ENCODE peak calls at places on chromosomes 11 and 22, in nine cellular contexts. F, A, W, P, S, C, T, L and H are unnamed samples.

GRCh38 chr11:97259884-97260283 is 870.1 kb downstream of the JRKL start:
- DNase-seq in F (no peak), A (no peak), W (no peak), P (no peak), S (no peak), C (no peak), T (no peak), L (no peak), H (no peak)

GRCh38 chr11:73286240-73286810 is 14.2 kb downstream of the P2RY6 start:
- DNase-seq in F (no peak), A (no peak), W (no peak), P (no peak), S (peak), C (no peak), T (no peak), L (no peak), H (no peak)

GRCh38 chr11:105046898-105047579 is 1.9 kb upstream of the CARD16 start:
- DNase-seq in F (peak), A (no peak), W (peak), P (no peak), S (peak), C (peak), T (no peak), L (no peak), H (no peak)

GRCh38 chr11:87604350-87604749 is 566.6 kb downstream of the TMEM135 start:
- DNase-seq in F (no peak), A (no peak), W (no peak), P (no peak), S (no peak), C (no peak), T (no peak), L (no peak), H (no peak)

GRCh38 chr11:6431861-6432260 is 8.9 kb downstream of the HPX start:
- DNase-seq in F (peak), A (no peak), W (peak), P (no peak), S (no peak), C (no peak), T (no peak), L (peak), H (peak)

GRCh38 chr11:82790723-82791487 is 57.2 kb upstream of the FAM181B start:
- DNase-seq in F (peak), A (peak), W (no peak), P (no peak), S (no peak), C (no peak), T (no peak), L (no peak), H (no peak)

GRCh38 chr11:20631525-20632168 is 32.2 kb downstream of the SLC6A5 start:
- DNase-seq in F (no peak), A (no peak), W (no peak), P (no peak), S (no peak), C (no peak), T (no peak), L (no peak), H (no peak)

GRCh38 chr11:112931686-112932085 is 29.5 kb upstream of the NCAM1 start:
- DNase-seq in F (no peak), A (no peak), W (no peak), P (no peak), S (no peak), C (no peak), T (no peak), L (no peak), H (no peak)

GRCh38 chr11:77724639-77725038 is 87.0 kb upstream of the CLNS1A start:
- DNase-seq in F (no peak), A (no peak), W (no peak), P (no peak), S (no peak), C (no peak), T (no peak), L (no peak), H (no peak)

GRCh38 chr11:86292912-86293606 is 9.0 kb upstream of the HIKESHI start:
- DNase-seq in F (no peak), A (no peak), W (no peak), P (no peak), S (no peak), C (no peak), T (no peak), L (no peak), H (no peak)

GRCh38 chr11:100860318-100860896 is 173.3 kb downstream of the ARHGAP42 start:
- DNase-seq in F (no peak), A (no peak), W (no peak), P (no peak), S (no peak), C (no peak), T (no peak), L (no peak), H (no peak)

GRCh38 chr11:23540101-23540561 is 679.9 kb upstream of the CCDC179 start:
- DNase-seq in F (peak), A (no peak), W (peak), P (peak), S (no peak), C (peak), T (no peak), L (no peak), H (no peak)

GRCh38 chr22:27876684-27877083 is 42.4 kb downstream of the PITPNB start:
- DNase-seq in F (peak), A (no peak), W (peak), P (no peak), S (no peak), C (no peak), T (no peak), L (no peak), H (no peak)

GRCh38 chr11:7672276-7672959 is 882 bp downstream of the CYB5R2 start:
- DNase-seq in F (no peak), A (no peak), W (no peak), P (no peak), S (no peak), C (no peak), T (no peak), L (peak), H (no peak)

GRCh38 chr11:45607995-45608394 is 57.4 kb downstream of the CHST1 start:
- DNase-seq in F (no peak), A (no peak), W (no peak), P (no peak), S (no peak), C (no peak), T (peak), L (no peak), H (no peak)

GRCh38 chr11:65927904-65928397 is 8.7 kb downstream of the DRAP1 start:
- DNase-seq in F (no peak), A (no peak), W (no peak), P (no peak), S (peak), C (no peak), T (no peak), L (peak), H (no peak)

GRCh38 chr11:78131956-78132355 is 7.5 kb downstream of the ALG8 start:
- DNase-seq in F (peak), A (no peak), W (peak), P (no peak), S (no peak), C (no peak), T (no peak), L (no peak), H (no peak)

GRCh38 chr11:3642071-3642951 is 519 bp upstream of the ART5 start:
- DNase-seq in F (peak), A (peak), W (peak), P (peak), S (peak), C (peak), T (peak), L (peak), H (peak)

GRCh38 chr22:43636086-43636485 is 176.0 kb downstream of the EFCAB6 start:
- DNase-seq in F (no peak), A (no peak), W (no peak), P (no peak), S (no peak), C (no peak), T (no peak), L (no peak), H (no peak)

GRCh38 chr11:130592056-130592455 is 143.6 kb downstream of the ADAMTS15 start:
- DNase-seq in F (peak), A (no peak), W (peak), P (no peak), S (no peak), C (no peak), T (no peak), L (no peak), H (no peak)

GRCh38 chr11:8794677-8795103 is 112.1 kb downstream of the RPL27A start:
- DNase-seq in F (no peak), A (no peak), W (no peak), P (peak), S (no peak), C (no peak), T (no peak), L (peak), H (no peak)

GRCh38 chr22:22934543-22935055 is 47.0 kb downstream of the IGLL5 start:
- DNase-seq in F (no peak), A (no peak), W (no peak), P (no peak), S (peak), C (no peak), T (no peak), L (no peak), H (no peak)

GRCh38 chr11:65500262-65501004 is 1.6 kb downstream of the MALAT1 start:
- DNase-seq in F (peak), A (no peak), W (peak), P (peak), S (peak), C (no peak), T (no peak), L (no peak), H (no peak)

GRCh38 chr11:128279861-128280260 is 307.5 kb downstream of the ETS1 start:
- DNase-seq in F (peak), A (no peak), W (peak), P (no peak), S (no peak), C (no peak), T (no peak), L (no peak), H (no peak)

GRCh38 chr11:88579466-88579865 is 241.9 kb upstream of the CTSC start:
- DNase-seq in F (no peak), A (no peak), W (no peak), P (no peak), S (no peak), C (no peak), T (no peak), L (no peak), H (no peak)

GRCh38 chr11:83087035-83087434 is 15.3 kb upstream of the RAB30 start:
- DNase-seq in F (peak), A (no peak), W (no peak), P (no peak), S (no peak), C (no peak), T (no peak), L (no peak), H (no peak)

GRCh38 chr22:42621505-42622002 is 6.9 kb upstream of the POLDIP3 start:
- DNase-seq in F (peak), A (peak), W (peak), P (peak), S (peak), C (no peak), T (peak), L (peak), H (no peak)

GRCh38 chr22:39207141-39208012 is 37.4 kb downstream of the PDGFB start:
- DNase-seq in F (peak), A (no peak), W (peak), P (peak), S (peak), C (no peak), T (no peak), L (no peak), H (no peak)

GRCh38 chr11:2382927-2383822 is 6.1 kb downstream of the CD81 start:
- DNase-seq in F (no peak), A (peak), W (peak), P (peak), S (peak), C (no peak), T (peak), L (peak), H (no peak)

GRCh38 chr11:47161134-47161854 is 15.4 kb downstream of the ARFGAP2 start:
- DNase-seq in F (peak), A (peak), W (peak), P (peak), S (no peak), C (no peak), T (peak), L (no peak), H (peak)

GRCh38 chr11:134943544-134943943 is 531.5 kb upstream of the B3GAT1 start:
- DNase-seq in F (no peak), A (no peak), W (no peak), P (no peak), S (no peak), C (no peak), T (no peak), L (no peak), H (no peak)

GRCh38 chr22:43625242-43625641 is 186.9 kb downstream of the EFCAB6 start:
- DNase-seq in F (peak), A (no peak), W (no peak), P (no peak), S (no peak), C (no peak), T (no peak), L (no peak), H (no peak)

GRCh38 chr22:47069270-47069669 is 306.8 kb downstream of the TBC1D22A start:
- DNase-seq in F (no peak), A (no peak), W (no peak), P (no peak), S (no peak), C (no peak), T (no peak), L (no peak), H (no peak)

GRCh38 chr11:106656646-106657045 is 361.6 kb downstream of the GUCY1A2 start:
- DNase-seq in F (peak), A (no peak), W (no peak), P (no peak), S (no peak), C (no peak), T (no peak), L (no peak), H (no peak)

GRCh38 chr11:69471329-69472052 is 10.0 kb upstream of the LINC01488 start:
- DNase-seq in F (peak), A (no peak), W (peak), P (no peak), S (peak), C (no peak), T (no peak), L (peak), H (no peak)

GRCh38 chr11:69472053-69472765 is 9.3 kb upstream of the LINC01488 start:
- DNase-seq in F (no peak), A (no peak), W (no peak), P (no peak), S (peak), C (no peak), T (no peak), L (peak), H (no peak)

GRCh38 chr11:69474736-69475135 is 6.7 kb upstream of the LINC01488 start:
- DNase-seq in F (no peak), A (no peak), W (no peak), P (no peak), S (peak), C (no peak), T (no peak), L (no peak), H (no peak)

GRCh38 chr11:69473520-69473894 is 8.0 kb upstream of the LINC01488 start:
- DNase-seq in F (no peak), A (no peak), W (no peak), P (no peak), S (no peak), C (no peak), T (no peak), L (no peak), H (no peak)

DNA sequence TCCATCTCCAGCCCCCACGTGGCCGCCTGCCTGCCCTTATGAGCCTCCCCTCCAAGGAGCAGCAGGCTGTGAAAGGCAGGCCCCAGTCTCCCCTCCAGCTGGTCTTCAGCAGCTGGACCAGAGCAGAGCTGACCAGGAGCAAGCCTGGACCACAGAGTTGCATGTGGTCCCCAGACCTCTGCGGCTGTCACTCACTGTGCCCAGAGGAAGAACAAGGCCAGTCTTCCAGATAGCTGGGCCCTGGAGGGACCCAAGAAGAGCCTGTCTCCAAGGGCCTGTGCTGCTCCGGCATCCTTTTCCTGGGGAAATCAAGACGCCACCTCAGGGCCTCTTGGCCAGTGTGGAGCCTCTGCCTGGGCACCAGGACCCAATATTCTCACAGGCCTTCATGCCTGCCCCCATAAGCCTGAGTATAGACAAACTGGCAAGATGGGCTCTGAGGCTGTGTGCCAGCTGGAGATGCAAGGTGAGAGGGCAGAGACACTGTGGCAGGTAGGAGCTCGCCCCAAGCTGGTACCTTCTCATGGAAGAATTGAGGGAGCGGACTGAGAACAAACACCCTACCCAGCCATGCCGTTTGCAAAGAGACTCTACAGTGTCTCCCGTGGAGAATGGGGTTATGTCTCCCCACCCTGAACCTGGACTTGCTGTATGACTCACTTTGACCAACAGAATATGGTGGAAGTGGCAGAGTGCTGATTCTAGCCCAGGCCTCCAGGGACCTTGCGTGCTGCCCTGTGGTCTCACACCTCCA is 8.5 kb upstream of the LINC01488 start:
- DNase-seq in F (no peak), A (no peak), W (no peak), P (no peak), S (peak), C (no peak), T (no peak), L (no peak), H (no peak)
- H3K4me3 ChIP-seq in F (no peak), A (no peak), W (no peak), P (no peak), S (no peak), C (no peak), T (no peak), L (no peak), H (no peak)

DNA sequence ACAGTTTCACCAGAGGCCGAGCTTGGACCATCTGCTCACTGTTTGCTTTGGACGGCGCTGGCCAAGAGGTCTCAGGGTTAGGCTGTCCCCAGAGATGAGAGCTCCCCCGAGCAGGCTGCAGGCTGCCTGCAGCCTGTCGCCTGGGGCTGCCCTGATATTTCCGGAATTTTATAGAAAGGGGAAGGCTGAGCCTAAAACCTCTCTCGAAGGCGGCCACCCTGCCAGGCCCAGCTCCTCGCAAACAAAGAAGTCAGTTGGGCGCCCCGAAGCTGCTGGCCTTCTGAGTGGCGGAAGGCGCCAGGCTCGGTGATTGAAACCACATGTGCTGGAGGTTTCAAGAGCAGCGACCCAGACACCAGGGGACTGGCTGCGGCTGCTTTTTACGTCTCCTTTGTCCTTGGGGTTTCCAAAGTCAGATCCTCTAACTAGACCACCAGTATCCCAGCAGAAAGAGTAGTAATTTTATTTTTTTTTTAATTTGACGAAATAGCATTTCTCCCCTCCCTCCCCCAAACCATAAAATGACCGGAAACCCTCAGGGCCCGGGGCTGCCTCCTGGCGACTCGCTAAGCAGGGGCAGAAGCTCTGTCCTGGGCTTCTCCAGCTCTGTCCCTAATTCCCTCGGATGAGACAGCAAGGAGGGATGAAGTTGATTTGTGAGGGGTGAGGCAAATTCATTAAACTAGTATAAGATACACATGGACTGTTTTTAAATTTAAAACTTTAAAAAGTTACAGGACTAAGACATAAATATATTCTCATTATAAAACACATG is 57.4 kb downstream of the CLMP start:
- DNase-seq in F (peak), A (peak), W (peak), P (peak), S (peak), C (no peak), T (peak), L (peak), H (peak)
- H3K4me3 ChIP-seq in F (peak), A (no peak), W (no peak), P (no peak), S (no peak), C (no peak), T (no peak), L (no peak), H (peak)

DNA sequence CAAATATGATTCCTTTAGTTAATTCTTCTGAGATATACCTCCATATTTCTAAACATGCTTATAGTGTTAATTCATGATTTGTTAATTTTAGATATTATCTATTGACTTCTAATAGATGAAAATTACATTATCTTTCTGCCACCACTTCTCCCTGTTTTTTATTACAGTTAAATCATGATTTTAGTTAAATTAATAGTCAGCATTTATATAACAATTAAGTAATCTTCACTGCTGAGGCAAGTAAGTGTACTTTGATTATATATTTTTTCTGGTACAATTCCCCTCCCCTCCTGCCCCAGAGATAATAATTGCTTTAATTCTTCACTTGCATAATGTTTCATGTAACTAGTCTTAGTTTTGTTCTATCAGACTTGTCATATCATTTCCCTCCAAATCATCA is 5.8 kb downstream of the IL17RA start:
- DNase-seq in F (no peak), A (no peak), W (no peak), P (no peak), S (no peak), C (no peak), T (no peak), L (no peak), H (no peak)
- H3K4me3 ChIP-seq in F (no peak), A (no peak), W (no peak), P (no peak), S (no peak), C (no peak), T (no peak), L (no peak), H (no peak)

GRCh38 chr11:63683133-63683991 is 2.1 kb downstream of the RTN3 start:
- DNase-seq in F (peak), A (no peak), W (peak), P (no peak), S (no peak), C (no peak), T (no peak), L (no peak), H (no peak)

GRCh38 chr11:63682045-63682915 is 980 bp downstream of the RTN3 start:
- DNase-seq in F (no peak), A (peak), W (no peak), P (peak), S (no peak), C (no peak), T (no peak), L (peak), H (no peak)

GRCh38 chr11:63681208-63682044 is at the start of gene RTN3:
- DNase-seq in F (peak), A (peak), W (peak), P (peak), S (peak), C (peak), T (peak), L (peak), H (peak)

DNA sequence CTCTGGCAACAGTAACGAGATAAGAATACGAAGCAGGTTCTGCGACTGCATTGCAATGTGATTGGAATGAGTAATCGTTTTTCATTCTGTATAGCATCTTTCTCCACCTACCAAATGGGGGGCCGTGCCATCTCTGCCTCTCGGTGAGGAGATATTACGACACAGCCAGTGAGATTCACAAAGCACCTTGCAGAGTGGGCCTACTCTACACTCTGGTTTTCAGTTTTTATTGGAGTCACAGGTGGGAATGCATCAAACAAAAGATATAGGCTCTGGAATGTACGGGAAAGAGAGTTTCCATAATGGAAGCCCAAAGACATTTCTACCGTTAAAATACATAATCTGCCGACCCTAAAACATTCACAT is 475 bp upstream of the RTN3 start:
- DNase-seq in F (peak), A (no peak), W (no peak), P (no peak), S (no peak), C (no peak), T (peak), L (no peak), H (no peak)
- H3K4me3 ChIP-seq in F (peak), A (peak), W (peak), P (peak), S (no peak), C (peak), T (peak), L (peak), H (peak)

GRCh38 chr11:33910261-33910959 is 18.5 kb upstream of the LMO2 start:
- DNase-seq in F (peak), A (no peak), W (no peak), P (no peak), S (no peak), C (no peak), T (no peak), L (no peak), H (no peak)
- H3K4me3 ChIP-seq in F (no peak), A (no peak), W (no peak), P (no peak), S (no peak), C (no peak), T (no peak), L (no peak), H (no peak)